ENCODE peak calls at places on chromosome 13, in five cellular contexts. D, H, B, N and V are unnamed samples.

GRCh38 chr13:33606692-33607091 is 211.3 kb upstream of the RFC3 start:
- DNase-seq in D (peak; percentile 79), H (no peak), B (no peak), N (no peak), V (no peak)

GRCh38 chr13:40480012-40480914 is 186.2 kb downstream of the FOXO1 start:
- DNase-seq in D (no peak), H (no peak), B (no peak), N (no peak), V (no peak)

GRCh38 chr13:83881917-83882625 is at the start of gene SLITRK1:
- DNase-seq in D (peak; percentile 94), H (peak; percentile 69), B (peak; percentile 14), N (peak; percentile 52), V (peak; percentile 63)

GRCh38 chr13:97339019-97339988 is 94.7 kb upstream of the RAP2A start:
- DNase-seq in D (no peak), H (no peak), B (no peak), N (peak; percentile 95), V (peak; percentile 98)

GRCh38 chr13:26340812-26341211 is 86.9 kb downstream of the CDK8 start:
- DNase-seq in D (no peak), H (no peak), B (no peak), N (no peak), V (no peak)

GRCh38 chr13:35468195-35468594 is 8.3 kb downstream of the MAB21L1 start:
- DNase-seq in D (peak; percentile 18), H (no peak), B (no peak), N (peak; percentile 52), V (peak; percentile 21)

GRCh38 chr13:42215578-42216421 is 56.2 kb upstream of the AKAP11 start:
- DNase-seq in D (peak; percentile 58), H (no peak), B (peak; percentile 25), N (peak; percentile 33), V (peak; percentile 52)

GRCh38 chr13:21203132-21203531 is 26.7 kb downstream of the MRPL57 start:
- DNase-seq in D (no peak), H (no peak), B (peak; percentile 56), N (no peak), V (no peak)

GRCh38 chr13:30932481-30933333 is at the start of gene TEX26:
- DNase-seq in D (peak; percentile 90), H (no peak), B (no peak), N (no peak), V (no peak)

GRCh38 chr13:50613356-50613831 is 230.1 kb downstream of the DLEU7 start:
- DNase-seq in D (no peak), H (no peak), B (no peak), N (peak; percentile 34), V (peak; percentile 82)

GRCh38 chr13:31978021-31978420 is 53.6 kb upstream of the FRY start:
- DNase-seq in D (no peak), H (no peak), B (no peak), N (peak; percentile 27), V (peak; percentile 31)

GRCh38 chr13:42064259-42064658 is 15.8 kb downstream of the DGKH start:
- DNase-seq in D (no peak), H (no peak), B (peak; percentile 79), N (peak; percentile 49), V (peak; percentile 59)

GRCh38 chr13:99542788-99543406 is 41.6 kb downstream of the TM9SF2 start:
- DNase-seq in D (no peak), H (no peak), B (no peak), N (no peak), V (no peak)

GRCh38 chr13:99572921-99573320 is 71.6 kb downstream of the TM9SF2 start:
- DNase-seq in D (no peak), H (no peak), B (no peak), N (peak; percentile 80), V (peak; percentile 9)

GRCh38 chr13:48600374-48601364 is 53.1 kb upstream of the CYSLTR2 start:
- DNase-seq in D (no peak), H (no peak), B (no peak), N (peak; percentile 40), V (peak; percentile 90)

GRCh38 chr13:113115363-113116205 is 7.0 kb upstream of the F10 start:
- DNase-seq in D (no peak), H (peak; percentile 44), B (no peak), N (no peak), V (no peak)

GRCh38 chr13:99662678-99663077 is 161.4 kb downstream of the TM9SF2 start:
- DNase-seq in D (no peak), H (no peak), B (no peak), N (no peak), V (no peak)

GRCh38 chr13:86914757-86915156 is 756.4 kb upstream of the SLITRK5 start:
- DNase-seq in D (no peak), H (no peak), B (no peak), N (no peak), V (no peak)

GRCh38 chr13:67259208-67259607 is 29.1 kb upstream of the PCDH9 start:
- DNase-seq in D (no peak), H (no peak), B (no peak), N (no peak), V (no peak)

GRCh38 chr13:73079359-73079758 is 20.6 kb downstream of the KLF5 start:
- DNase-seq in D (no peak), H (no peak), B (no peak), N (no peak), V (no peak)

GRCh38 chr13:97878421-97879375 is 74.8 kb upstream of the IPO5 start:
- DNase-seq in D (no peak), H (no peak), B (peak; percentile 34), N (no peak), V (no peak)

GRCh38 chr13:100602472-100603142 is 14.0 kb upstream of the GGACT start:
- DNase-seq in D (no peak), H (no peak), B (no peak), N (no peak), V (peak; percentile 12)

GRCh38 chr13:25905411-25906010 is 146.3 kb downstream of the SHISA2 start:
- DNase-seq in D (no peak), H (no peak), B (no peak), N (no peak), V (no peak)

GRCh38 chr13:89066868-89067466 is 1395.8 kb downstream of the SLITRK5 start:
- DNase-seq in D (peak; percentile 75), H (no peak), B (peak; percentile 70), N (peak; percentile 11), V (peak; percentile 31)

GRCh38 chr13:52744842-52745241 is 5.2 kb upstream of the CNMD start:
- DNase-seq in D (no peak), H (no peak), B (no peak), N (no peak), V (no peak)

GRCh38 chr13:92175330-92175729 is 776.9 kb downstream of the GPC5 start:
- DNase-seq in D (peak; percentile 65), H (no peak), B (no peak), N (peak; percentile 6), V (peak; percentile 67)

GRCh38 chr13:30983431-30983830 is 51.0 kb downstream of the TEX26 start:
- DNase-seq in D (peak; percentile 55), H (no peak), B (no peak), N (no peak), V (no peak)

GRCh38 chr13:72025836-72026235 is 158.8 kb upstream of the DACH1 start:
- DNase-seq in D (no peak), H (no peak), B (no peak), N (no peak), V (no peak)

GRCh38 chr13:54859827-54860226 is 1831.2 kb downstream of the OLFM4 start:
- DNase-seq in D (no peak), H (no peak), B (peak; percentile 23), N (no peak), V (no peak)

GRCh38 chr13:35767256-35767981 is 290.9 kb upstream of the MAB21L1 start:
- DNase-seq in D (no peak), H (no peak), B (no peak), N (no peak), V (no peak)

GRCh38 chr13:114095486-114095885 is 36.9 kb downstream of the RASA3 start:
- DNase-seq in D (no peak), H (no peak), B (no peak), N (no peak), V (no peak)

GRCh38 chr13:43242040-43242439 is 218.7 kb downstream of the DNAJC15 start:
- DNase-seq in D (no peak), H (no peak), B (no peak), N (no peak), V (no peak)

GRCh38 chr13:28754698-28755545 is 36.2 kb upstream of the SLC46A3 start:
- DNase-seq in D (no peak), H (peak; percentile 72), B (no peak), N (peak; percentile 48), V (peak; percentile 15)

GRCh38 chr13:49561064-49561410 is 24.3 kb downstream of the RCBTB1 start:
- DNase-seq in D (no peak), H (no peak), B (no peak), N (no peak), V (no peak)

GRCh38 chr13:48078251-48078656 is 16.6 kb downstream of the MED4 start:
- DNase-seq in D (no peak), H (no peak), B (peak; percentile 26), N (no peak), V (no peak)

GRCh38 chr13:94674609-94675348 is 37.6 kb downstream of the SOX21 start:
- DNase-seq in D (peak; percentile 89), H (no peak), B (peak; percentile 57), N (peak; percentile 35), V (peak; percentile 57)

GRCh38 chr13:113544071-113544891 is 40.3 kb upstream of the TFDP1 start:
- DNase-seq in D (no peak), H (peak; percentile 69), B (no peak), N (no peak), V (no peak)

DNA sequence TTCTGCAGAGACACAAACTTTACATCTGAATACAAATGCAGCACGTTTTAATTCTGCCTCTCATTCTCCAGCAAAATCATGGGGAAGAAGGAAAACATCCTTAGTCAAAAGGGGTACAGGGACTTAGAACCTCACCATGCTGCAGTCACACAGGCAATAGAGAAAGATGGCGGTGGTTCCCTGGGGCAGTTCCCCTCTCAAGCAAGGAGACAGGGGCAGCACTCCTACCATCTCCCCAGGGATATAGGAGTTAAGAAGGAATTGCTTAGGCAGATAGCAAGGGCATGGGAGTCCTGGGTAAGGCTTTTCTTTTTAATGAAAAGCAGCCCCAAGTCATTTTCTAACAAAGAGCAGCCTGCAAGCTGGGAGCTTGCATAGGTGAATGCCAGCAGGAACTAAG is 514.8 kb downstream of the IRS2 start:
- DNase-seq in D (no peak), H (no peak), B (no peak), N (no peak), V (no peak)
- H3K4me3 ChIP-seq in D (no peak overlapping the region), H (no peak overlapping the region), B (no peak overlapping the region), N (no peak overlapping the region), V (no peak overlapping the region)

GRCh38 chr13:27425918-27426630 is 1.7 kb downstream of the GTF3A start:
- DNase-seq in D (peak; percentile 67), H (peak; percentile 87), B (peak; percentile 90), N (peak; percentile 81), V (peak; percentile 78)
- TF ChIP-seq CTCF in D (peak; percentile 55), H (peak; percentile 44), B (peak; percentile 56), N (peak; percentile 57), V (peak; percentile 69)

GRCh38 chr13:63631006-63631405 is 2215.4 kb upstream of the PCDH20 start:
- DNase-seq in D (no peak), H (no peak), B (no peak), N (no peak), V (no peak)

GRCh38 chr13:63636231-63636993 is 2220.8 kb upstream of the PCDH20 start:
- DNase-seq in D (no peak), H (no peak), B (no peak), N (no peak), V (no peak)
- H3K4me3 ChIP-seq in D (no peak overlapping the region), H (peak overlapping the region; percentile 57), B (no peak overlapping the region), N (no peak overlapping the region), V (no peak overlapping the region)

GRCh38 chr13:79281335-79281734 is 124.7 kb downstream of the RBM26 start:
- DNase-seq in D (peak; percentile 87), H (no peak), B (no peak), N (no peak), V (no peak)
- TF ChIP-seq CTCF in D (no peak), H (no peak), B (no peak), N (no peak), V (no peak)